ENCODE peak calls at places on chromosomes 5 and 9, in ten cellular contexts. V is mesenchymal stem cell; W is substantia nigra; S is stimulated activated CD4-positive, alpha-beta T cell treated with anti-CD3 and anti-CD28 coated beads, TNF-alpha, amount 100 ng/mL, for 1 hour; H is fibroblast of the conjunctiva; O is AG20443; T is amniotic stem cell; A is epithelial cell of esophagus; Y is memory B cell; F is GM06990. K is an unnamed sample.

GRCh38 chr5:88539642-88540476 is 271.2 kb upstream of the TMEM161B start:
- DNase-seq in H (no peak), A (no peak), V (no peak), S (no peak), W (no peak), T (no peak), F (no peak), O (no peak), Y (no peak), K (no peak)

GRCh38 chr5:126280820-126281219 is 142.4 kb upstream of the GRAMD2B start:
- DNase-seq in W (no peak), H (no peak), S (no peak), A (no peak), T (no peak), O (no peak), V (no peak), Y (no peak), F (no peak), K (no peak)

GRCh38 chr5:135821802-135822201 is 12.7 kb upstream of the SLC25A48 start:
- DNase-seq in H (no peak), W (no peak), F (no peak), Y (no peak), V (no peak), S (no peak), O (peak), A (no peak), T (no peak), K (no peak)

GRCh38 chr5:52964138-52964537 is 25.0 kb upstream of the ITGA2 start:
- DNase-seq in W (no peak), Y (no peak), O (no peak), F (no peak), H (no peak), A (peak), T (no peak), S (no peak), V (no peak), K (peak)

GRCh38 chr5:73336366-73336765 is 112.2 kb downstream of the FOXD1 start:
- DNase-seq in T (no peak), Y (no peak), A (no peak), V (no peak), S (no peak), H (no peak), O (no peak), F (no peak), W (no peak), K (no peak)

GRCh38 chr9:36187414-36187813 is 3.3 kb upstream of the CLTA start:
- DNase-seq in T (no peak), A (peak), O (peak), V (peak), W (no peak), H (no peak), Y (no peak), S (no peak), F (peak), K (peak)

GRCh38 chr5:79295096-79295495 is 59.2 kb downstream of the JMY start:
- DNase-seq in O (no peak), V (no peak), S (no peak), H (no peak), T (no peak), F (no peak), A (no peak), W (no peak), Y (no peak), K (no peak)

GRCh38 chr9:33517373-33517772 is 6.7 kb upstream of the ANKRD18B start:
- DNase-seq in S (no peak), W (no peak), O (peak), Y (no peak), H (no peak), T (peak), F (no peak), A (peak), V (peak), K (peak)

GRCh38 chr5:39523821-39524220 is 99.0 kb upstream of the DAB2 start:
- DNase-seq in F (no peak), S (no peak), H (no peak), T (no peak), O (peak), V (peak), A (peak), W (no peak), Y (no peak), K (peak)

GRCh38 chr5:140821375-140822280 is at the start of gene PCDHA5:
- DNase-seq in H (no peak), O (no peak), W (no peak), Y (no peak), S (no peak), V (no peak), A (peak), F (no peak), T (peak), K (no peak)